ENCODE peak calls at places on chromosomes 12 and 14, in ten cellular contexts. One of them, this sample, is unnamed. For H3K4me1, the result is how much of the 10 kb centered on the place peaks cover.

GRCh38 chr14:46048127-46048526 is 603.5 kb downstream of the RPL10L start:
- DNase-seq in A549: peak
- DNase-seq in lung: no peak
- DNase-seq in Peyer's patch: no peak
- DNase-seq in left ventricle myocardium inferior: no peak
- DNase-seq in psoas muscle: no peak
- DNase-seq in tibial artery: no peak
- DNase-seq in vagina: no peak
- DNase-seq in mesenchymal stem cell: peak
- DNase-seq in adrenal gland: no peak
- DNase-seq in this sample: peak

GRCh38 chr12:2170376-2170775 is 117.6 kb downstream of the CACNA1C start:
- DNase-seq in A549: no peak
- DNase-seq in lung: no peak
- DNase-seq in Peyer's patch: peak
- DNase-seq in left ventricle myocardium inferior: no peak
- DNase-seq in psoas muscle: peak
- DNase-seq in tibial artery: peak
- DNase-seq in vagina: no peak
- DNase-seq in mesenchymal stem cell: peak
- DNase-seq in adrenal gland: no peak
- DNase-seq in this sample: no peak

GRCh38 chr12:50618864-50619609 is 114.3 kb downstream of the DIP2B start:
- DNase-seq in A549: peak
- DNase-seq in lung: no peak
- DNase-seq in Peyer's patch: peak
- DNase-seq in left ventricle myocardium inferior: no peak
- DNase-seq in psoas muscle: no peak
- DNase-seq in tibial artery: no peak
- DNase-seq in vagina: no peak
- DNase-seq in mesenchymal stem cell: peak
- DNase-seq in adrenal gland: peak
- DNase-seq in this sample: no peak

GRCh38 chr14:105485720-105486332 is 860 bp upstream of the CRIP1 start:
- DNase-seq in A549: peak
- DNase-seq in lung: no peak
- DNase-seq in Peyer's patch: peak
- DNase-seq in left ventricle myocardium inferior: peak
- DNase-seq in psoas muscle: no peak
- DNase-seq in tibial artery: no peak
- DNase-seq in vagina: no peak
- DNase-seq in mesenchymal stem cell: peak
- DNase-seq in adrenal gland: no peak
- DNase-seq in this sample: peak

GRCh38 chr12:104137175-104137901 is 672 bp downstream of the NFYB start:
- DNase-seq in A549: peak
- DNase-seq in lung: peak
- DNase-seq in Peyer's patch: peak
- DNase-seq in left ventricle myocardium inferior: peak
- DNase-seq in psoas muscle: peak
- DNase-seq in tibial artery: peak
- DNase-seq in vagina: no peak
- DNase-seq in mesenchymal stem cell: peak
- DNase-seq in adrenal gland: peak
- DNase-seq in this sample: peak

GRCh38 chr14:73717998-73718741 is 4.0 kb upstream of the PNMA1 start:
- DNase-seq in A549: no peak
- DNase-seq in lung: no peak
- DNase-seq in Peyer's patch: no peak
- DNase-seq in left ventricle myocardium inferior: no peak
- DNase-seq in psoas muscle: no peak
- DNase-seq in tibial artery: no peak
- DNase-seq in vagina: no peak
- DNase-seq in mesenchymal stem cell: no peak
- DNase-seq in adrenal gland: no peak
- DNase-seq in this sample: no peak

GRCh38 chr12:19410639-19411184 is 28.6 kb upstream of the AEBP2 start:
- DNase-seq in A549: no peak
- DNase-seq in lung: no peak
- DNase-seq in Peyer's patch: no peak
- DNase-seq in left ventricle myocardium inferior: no peak
- DNase-seq in psoas muscle: no peak
- DNase-seq in tibial artery: no peak
- DNase-seq in vagina: no peak
- DNase-seq in mesenchymal stem cell: no peak
- DNase-seq in adrenal gland: no peak
- DNase-seq in this sample: peak

GRCh38 chr14:101928415-101928841 is 35.9 kb upstream of the DYNC1H1 start:
- DNase-seq in A549: no peak
- DNase-seq in lung: no peak
- DNase-seq in Peyer's patch: no peak
- DNase-seq in left ventricle myocardium inferior: no peak
- DNase-seq in psoas muscle: no peak
- DNase-seq in tibial artery: no peak
- DNase-seq in vagina: no peak
- DNase-seq in mesenchymal stem cell: no peak
- DNase-seq in adrenal gland: no peak
- DNase-seq in this sample: no peak

GRCh38 chr12:123102781-123103503 is 47.9 kb downstream of the PITPNM2 start:
- DNase-seq in A549: no peak
- DNase-seq in lung: no peak
- DNase-seq in Peyer's patch: no peak
- DNase-seq in left ventricle myocardium inferior: no peak
- DNase-seq in psoas muscle: no peak
- DNase-seq in tibial artery: no peak
- DNase-seq in vagina: no peak
- DNase-seq in mesenchymal stem cell: no peak
- DNase-seq in adrenal gland: no peak
- DNase-seq in this sample: no peak

GRCh38 chr12:125057708-125058107 is 7.5 kb upstream of the AACS start:
- DNase-seq in A549: no peak
- DNase-seq in lung: no peak
- DNase-seq in Peyer's patch: no peak
- DNase-seq in left ventricle myocardium inferior: no peak
- DNase-seq in psoas muscle: no peak
- DNase-seq in tibial artery: no peak
- DNase-seq in vagina: no peak
- DNase-seq in mesenchymal stem cell: no peak
- DNase-seq in adrenal gland: no peak
- DNase-seq in this sample: no peak

GRCh38 chr12:69885656-69886055 is 60.6 kb downstream of the MYRFL start:
- DNase-seq in A549: no peak
- DNase-seq in lung: no peak
- DNase-seq in Peyer's patch: no peak
- DNase-seq in left ventricle myocardium inferior: no peak
- DNase-seq in psoas muscle: no peak
- DNase-seq in tibial artery: no peak
- DNase-seq in vagina: no peak
- DNase-seq in mesenchymal stem cell: no peak
- DNase-seq in adrenal gland: no peak
- DNase-seq in this sample: no peak

GRCh38 chr14:102020058-102020971 is 55.9 kb downstream of the DYNC1H1 start:
- DNase-seq in A549: no peak
- DNase-seq in lung: no peak
- DNase-seq in Peyer's patch: no peak
- DNase-seq in left ventricle myocardium inferior: no peak
- DNase-seq in psoas muscle: no peak
- DNase-seq in tibial artery: no peak
- DNase-seq in vagina: no peak
- DNase-seq in mesenchymal stem cell: peak
- DNase-seq in adrenal gland: no peak
- DNase-seq in this sample: no peak

GRCh38 chr14:93691042-93691780 is 97.1 kb downstream of the PRIMA1 start:
- DNase-seq in A549: no peak
- DNase-seq in lung: no peak
- DNase-seq in Peyer's patch: no peak
- DNase-seq in left ventricle myocardium inferior: no peak
- DNase-seq in psoas muscle: no peak
- DNase-seq in tibial artery: no peak
- DNase-seq in vagina: no peak
- DNase-seq in mesenchymal stem cell: no peak
- DNase-seq in adrenal gland: no peak
- DNase-seq in this sample: no peak

GRCh38 chr14:77314043-77314442 is 6.6 kb downstream of the POMT2 start:
- DNase-seq in A549: peak
- DNase-seq in lung: no peak
- DNase-seq in Peyer's patch: peak
- DNase-seq in left ventricle myocardium inferior: no peak
- DNase-seq in psoas muscle: no peak
- DNase-seq in tibial artery: no peak
- DNase-seq in vagina: no peak
- DNase-seq in mesenchymal stem cell: peak
- DNase-seq in adrenal gland: peak
- DNase-seq in this sample: no peak

GRCh38 chr14:103374121-103374520 is 11.1 kb upstream of the MARK3 start:
- DNase-seq in A549: no peak
- DNase-seq in lung: no peak
- DNase-seq in Peyer's patch: no peak
- DNase-seq in left ventricle myocardium inferior: no peak
- DNase-seq in psoas muscle: no peak
- DNase-seq in tibial artery: no peak
- DNase-seq in vagina: no peak
- DNase-seq in mesenchymal stem cell: no peak
- DNase-seq in adrenal gland: no peak
- DNase-seq in this sample: no peak

GRCh38 chr14:100692859-100693558 is 33.7 kb upstream of the DLK1 start:
- DNase-seq in A549: peak
- DNase-seq in lung: peak
- DNase-seq in Peyer's patch: no peak
- DNase-seq in left ventricle myocardium inferior: no peak
- DNase-seq in psoas muscle: no peak
- DNase-seq in tibial artery: no peak
- DNase-seq in vagina: no peak
- DNase-seq in mesenchymal stem cell: peak
- DNase-seq in adrenal gland: peak
- DNase-seq in this sample: no peak
- H3K4me1 ChIP-seq in A549: under half
- H3K4me1 ChIP-seq in lung: under half
- H3K4me1 ChIP-seq in Peyer's patch: under half
- H3K4me1 ChIP-seq in left ventricle myocardium inferior: under half
- H3K4me1 ChIP-seq in psoas muscle: under half
- H3K4me1 ChIP-seq in tibial artery: under half
- H3K4me1 ChIP-seq in vagina: under half
- H3K4me1 ChIP-seq in mesenchymal stem cell: half or more
- H3K4me1 ChIP-seq in adrenal gland: under half
- H3K4me1 ChIP-seq in this sample: under half

GRCh38 chr14:65098586-65098985 is 3.7 kb downstream of the MAX start:
- DNase-seq in A549: no peak
- DNase-seq in lung: no peak
- DNase-seq in Peyer's patch: no peak
- DNase-seq in left ventricle myocardium inferior: no peak
- DNase-seq in psoas muscle: no peak
- DNase-seq in tibial artery: no peak
- DNase-seq in vagina: no peak
- DNase-seq in mesenchymal stem cell: peak
- DNase-seq in adrenal gland: no peak
- DNase-seq in this sample: no peak
- H3K4me3 ChIP-seq in A549: no peak
- H3K4me3 ChIP-seq in lung: no peak
- H3K4me3 ChIP-seq in Peyer's patch: peak
- H3K4me3 ChIP-seq in left ventricle myocardium inferior: peak
- H3K4me3 ChIP-seq in psoas muscle: peak
- H3K4me3 ChIP-seq in tibial artery: peak
- H3K4me3 ChIP-seq in vagina: no peak
- H3K4me3 ChIP-seq in mesenchymal stem cell: no peak
- H3K4me3 ChIP-seq in adrenal gland: no peak
- H3K4me3 ChIP-seq in this sample: no peak

GRCh38 chr14:61338457-61338856 is 17.1 kb downstream of the PRKCH start:
- DNase-seq in A549: no peak
- DNase-seq in lung: no peak
- DNase-seq in Peyer's patch: no peak
- DNase-seq in left ventricle myocardium inferior: no peak
- DNase-seq in psoas muscle: no peak
- DNase-seq in tibial artery: no peak
- DNase-seq in vagina: no peak
- DNase-seq in mesenchymal stem cell: no peak
- DNase-seq in adrenal gland: no peak
- DNase-seq in this sample: no peak
- H3K4me1 ChIP-seq in A549: under half
- H3K4me1 ChIP-seq in lung: under half
- H3K4me1 ChIP-seq in Peyer's patch: under half
- H3K4me1 ChIP-seq in left ventricle myocardium inferior: half or more
- H3K4me1 ChIP-seq in psoas muscle: under half
- H3K4me1 ChIP-seq in tibial artery: under half
- H3K4me1 ChIP-seq in vagina: under half
- H3K4me1 ChIP-seq in mesenchymal stem cell: under half
- H3K4me1 ChIP-seq in adrenal gland: under half
- H3K4me1 ChIP-seq in this sample: under half

GRCh38 chr14:68748691-68749090 is 44.2 kb downstream of the ZFP36L1 start:
- DNase-seq in A549: no peak
- DNase-seq in lung: no peak
- DNase-seq in Peyer's patch: no peak
- DNase-seq in left ventricle myocardium inferior: no peak
- DNase-seq in psoas muscle: no peak
- DNase-seq in tibial artery: no peak
- DNase-seq in vagina: no peak
- DNase-seq in mesenchymal stem cell: no peak
- DNase-seq in adrenal gland: no peak
- DNase-seq in this sample: no peak

GRCh38 chr14:68748260-68748659 is 44.6 kb downstream of the ZFP36L1 start:
- DNase-seq in A549: no peak
- DNase-seq in lung: no peak
- DNase-seq in Peyer's patch: no peak
- DNase-seq in left ventricle myocardium inferior: no peak
- DNase-seq in psoas muscle: no peak
- DNase-seq in tibial artery: no peak
- DNase-seq in vagina: no peak
- DNase-seq in mesenchymal stem cell: no peak
- DNase-seq in adrenal gland: no peak
- DNase-seq in this sample: no peak

GRCh38 chr14:68744613-68745012 is 48.3 kb downstream of the ZFP36L1 start:
- DNase-seq in A549: no peak
- DNase-seq in lung: no peak
- DNase-seq in Peyer's patch: no peak
- DNase-seq in left ventricle myocardium inferior: no peak
- DNase-seq in psoas muscle: no peak
- DNase-seq in tibial artery: no peak
- DNase-seq in vagina: no peak
- DNase-seq in mesenchymal stem cell: no peak
- DNase-seq in adrenal gland: no peak
- DNase-seq in this sample: no peak

GRCh38 chr14:68749487-68750475 is 43.1 kb downstream of the ZFP36L1 start:
- DNase-seq in A549: no peak
- DNase-seq in lung: peak
- DNase-seq in Peyer's patch: no peak
- DNase-seq in left ventricle myocardium inferior: no peak
- DNase-seq in psoas muscle: no peak
- DNase-seq in tibial artery: no peak
- DNase-seq in vagina: no peak
- DNase-seq in mesenchymal stem cell: peak
- DNase-seq in adrenal gland: no peak
- DNase-seq in this sample: peak

DNA sequence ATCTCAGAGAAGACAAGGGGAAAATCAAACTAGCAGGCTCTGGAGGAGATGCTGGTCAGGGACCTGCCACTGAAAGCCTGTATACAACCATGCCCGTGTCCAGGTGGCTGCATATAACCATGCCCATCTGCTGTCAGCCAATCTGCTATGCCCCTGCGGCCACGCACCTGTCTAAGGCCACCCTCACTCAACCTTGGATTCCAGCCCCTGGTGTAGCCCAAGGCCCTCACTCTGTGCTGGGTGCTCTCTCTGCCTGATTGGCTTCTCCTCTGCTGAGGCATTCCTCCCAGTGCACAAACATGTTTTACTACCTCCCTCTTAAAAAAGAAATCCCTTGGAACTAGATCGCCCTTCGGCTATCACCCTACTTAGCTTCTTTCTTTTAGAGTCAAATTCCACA is 45.5 kb downstream of the ZFP36L1 start:
- DNase-seq in A549: no peak
- DNase-seq in lung: no peak
- DNase-seq in Peyer's patch: no peak
- DNase-seq in left ventricle myocardium inferior: no peak
- DNase-seq in psoas muscle: no peak
- DNase-seq in tibial artery: no peak
- DNase-seq in vagina: no peak
- DNase-seq in mesenchymal stem cell: no peak
- DNase-seq in adrenal gland: no peak
- DNase-seq in this sample: no peak
- H3K4me3 ChIP-seq in A549: no peak
- H3K4me3 ChIP-seq in lung: no peak
- H3K4me3 ChIP-seq in Peyer's patch: no peak
- H3K4me3 ChIP-seq in left ventricle myocardium inferior: no peak
- H3K4me3 ChIP-seq in psoas muscle: no peak
- H3K4me3 ChIP-seq in tibial artery: no peak
- H3K4me3 ChIP-seq in vagina: no peak
- H3K4me3 ChIP-seq in mesenchymal stem cell: no peak
- H3K4me3 ChIP-seq in adrenal gland: no peak
- H3K4me3 ChIP-seq in this sample: no peak

This sample was measured in HAP-1.